ENCODE peak calls at places on chromosomes 16 and 17, in four cellular contexts. X, W, U and I are unnamed samples.
A peak's percentile ranks its signal among the peaks of the same experiment; 100 is the strongest.

GRCh38 chr17:79224476-79224875 is 149.9 kb downstream of the ENGASE start:
- DNase-seq in U (no peak), W (no peak), X (no peak), I (no peak)

GRCh38 chr17:17315142-17315821 is 12.1 kb downstream of the NT5M start:
- DNase-seq in U (no peak), X (no peak), W (no peak), I (no peak)

GRCh38 chr16:78045865-78046581 is 23.7 kb downstream of the CLEC3A start:
- DNase-seq in X (no peak), W (no peak), U (peak; percentile 76), I (peak; percentile 73)

GRCh38 chr17:2054262-2054739 is 602 bp upstream of the HIC1 start:
- DNase-seq in W (no peak), X (no peak), U (peak; percentile 44), I (no peak)

GRCh38 chr17:79092567-79092966 is 17.9 kb downstream of the ENGASE start:
- DNase-seq in U (no peak), X (no peak), W (no peak), I (no peak)

GRCh38 chr17:44916781-44917241 is 1.5 kb upstream of the GFAP start:
- DNase-seq in X (no peak), W (no peak), U (peak; percentile 89), I (peak; percentile 66)

GRCh38 chr16:200388-200787 is 20.1 kb downstream of the HBQ1 start:
- DNase-seq in U (no peak), X (no peak), W (no peak), I (no peak)

GRCh38 chr16:62764572-62764971 is 728.3 kb upstream of the CDH8 start:
- DNase-seq in W (no peak), U (no peak), X (no peak), I (no peak)

GRCh38 chr16:75256059-75256870 is 4.8 kb upstream of the BCAR1 start:
- DNase-seq in X (no peak), U (peak; percentile 56), W (peak; percentile 70), I (peak; percentile 42)

GRCh38 chr17:4533522-4534502 is 21.4 kb downstream of the MYBBP1A start:
- DNase-seq in X (no peak), W (no peak), U (peak; percentile 68), I (peak; percentile 25)

GRCh38 chr16:83402160-83402794 is 405.5 kb upstream of the HSBP1 start:
- DNase-seq in W (no peak), X (no peak), U (no peak), I (no peak)

GRCh38 chr17:50272246-50272645 is 2.0 kb upstream of the TMEM92 start:
- DNase-seq in X (no peak), U (no peak), W (no peak), I (no peak)

GRCh38 chr17:73610331-73610911 is 33.8 kb downstream of the SDK2 start:
- DNase-seq in W (no peak), X (no peak), U (peak; percentile 1), I (no peak)

GRCh38 chr17:39675390-39676082 is 7.3 kb downstream of the PNMT start:
- DNase-seq in X (no peak), U (no peak), W (no peak), I (no peak)

GRCh38 chr16:280005-280421 is 378 bp upstream of the ARHGDIG start:
- DNase-seq in W (no peak), U (no peak), X (no peak), I (no peak)

GRCh38 chr17:57938061-57938502 is 17.1 kb downstream of the CUEDC1 start:
- DNase-seq in U (no peak), W (no peak), X (no peak), I (no peak)

GRCh38 chr17:34163681-34164080 is 91.4 kb upstream of the CCL2 start:
- DNase-seq in W (no peak), X (no peak), U (no peak), I (no peak)

GRCh38 chr17:29215717-29216116 is 30.9 kb upstream of the CRYBA1 start:
- DNase-seq in X (no peak), U (no peak), W (no peak), I (no peak)

GRCh38 chr16:68499011-68499410 is 40.1 kb upstream of the ZFP90 start:
- DNase-seq in U (no peak), X (no peak), W (no peak), I (no peak)

GRCh38 chr17:5798104-5798503 is 213.8 kb upstream of the NLRP1 start:
- DNase-seq in U (no peak), W (no peak), X (no peak), I (no peak)

GRCh38 chr17:63843387-63844292 is 1.2 kb upstream of the SMARCD2 start:
- DNase-seq in W (no peak), U (peak; percentile 75), X (no peak), I (no peak)

GRCh38 chr17:19410875-19411291 is at the start of gene RNF112:
- DNase-seq in X (no peak), W (no peak), U (no peak), I (no peak)

GRCh38 chr17:19533718-19534561 is at the start of gene SLC47A1:
- DNase-seq in X (no peak), U (peak; percentile 35), W (no peak), I (peak; percentile 13)

GRCh38 chr17:17053446-17054379 is 11.5 kb downstream of the MPRIP start:
- DNase-seq in U (peak; percentile 24), X (no peak), W (peak; percentile 48), I (no peak)

GRCh38 chr17:80833952-80834895 is 157.4 kb upstream of the CHMP6 start:
- DNase-seq in X (peak; percentile 47), W (peak; percentile 88), U (peak; percentile 68), I (peak; percentile 31)

GRCh38 chr16:9567674-9568073 is 476.2 kb downstream of the HAPSTR1 start:
- DNase-seq in U (no peak), W (no peak), X (no peak), I (no peak)

GRCh38 chr16:9570521-9570920 is 479.1 kb downstream of the HAPSTR1 start:
- DNase-seq in W (no peak), U (no peak), X (no peak), I (no peak)

DNA sequence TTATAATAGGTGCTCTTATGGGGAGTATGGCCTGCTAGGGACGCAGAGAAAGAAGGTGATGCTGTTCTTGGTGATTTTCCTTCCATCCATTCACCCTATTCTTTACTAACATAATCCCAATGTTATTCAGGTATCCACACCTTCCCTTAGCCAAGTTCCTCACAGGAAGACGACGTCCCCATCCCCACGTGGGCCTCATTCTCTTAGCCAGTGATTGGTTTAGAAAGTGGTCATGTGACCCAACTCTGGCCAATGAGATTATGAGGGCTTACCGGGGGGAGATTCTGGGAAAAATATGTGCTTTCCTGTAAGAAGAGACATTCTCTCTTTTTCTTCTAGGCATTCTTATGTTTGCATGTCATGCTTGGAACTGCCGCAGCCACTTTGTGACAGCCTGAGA is 474.7 kb downstream of the HAPSTR1 start:
- DNase-seq in W (no peak), X (no peak), U (no peak), I (no peak)
- TF ChIP-seq POLR2A in W (no peak), X (no peak), U (no peak), I (no peak)

DNA sequence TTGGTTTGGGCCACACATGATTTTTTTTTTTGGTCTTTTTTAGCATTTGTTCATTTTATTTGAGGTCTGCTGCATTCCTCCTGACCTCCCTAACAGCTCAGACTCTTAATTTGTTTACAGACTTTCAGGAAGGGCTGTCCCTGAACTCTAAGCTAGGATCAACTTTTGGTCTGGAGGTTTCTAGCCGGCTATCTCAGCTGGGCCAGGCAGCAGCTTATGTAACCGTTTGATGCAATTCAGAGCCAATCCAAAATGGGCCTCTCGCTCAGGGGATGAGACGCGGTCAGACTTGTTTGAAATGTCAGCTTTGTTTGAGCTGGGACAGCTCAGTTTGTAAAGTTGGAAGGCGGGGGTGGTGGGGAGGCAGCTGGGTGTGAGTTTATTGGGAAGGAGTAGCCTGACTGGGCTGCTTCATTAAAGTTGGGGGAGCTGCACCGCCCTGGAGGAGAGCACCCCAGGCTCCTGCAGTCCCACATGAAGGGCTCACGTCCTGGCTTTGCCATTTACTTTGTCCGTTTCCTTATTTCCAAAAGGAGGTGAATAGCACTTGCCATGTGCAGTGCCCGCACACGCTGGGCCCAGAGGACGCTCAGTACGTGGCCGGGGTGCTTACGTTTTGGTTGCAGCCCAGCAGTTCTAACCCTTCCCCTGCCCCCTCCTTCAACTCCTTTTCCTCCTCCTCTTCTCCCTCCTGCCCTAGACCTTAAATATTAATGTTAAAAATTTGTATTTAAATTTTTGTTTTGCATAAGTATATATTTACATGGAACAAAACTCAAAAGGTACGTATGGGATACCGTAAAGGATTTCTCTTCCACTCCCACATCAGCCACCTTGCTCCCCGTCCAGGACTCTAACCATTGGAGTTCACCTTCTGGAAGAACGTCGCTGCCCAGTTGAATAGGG is 121.2 kb downstream of the SNX29 start:
- DNase-seq in U (peak; percentile 51), X (no peak), W (no peak), I (no peak)
- H3K4me3 ChIP-seq in U (no peak overlapping the region), X (no peak overlapping the region), W (no peak overlapping the region), I (no peak overlapping the region)

DNA sequence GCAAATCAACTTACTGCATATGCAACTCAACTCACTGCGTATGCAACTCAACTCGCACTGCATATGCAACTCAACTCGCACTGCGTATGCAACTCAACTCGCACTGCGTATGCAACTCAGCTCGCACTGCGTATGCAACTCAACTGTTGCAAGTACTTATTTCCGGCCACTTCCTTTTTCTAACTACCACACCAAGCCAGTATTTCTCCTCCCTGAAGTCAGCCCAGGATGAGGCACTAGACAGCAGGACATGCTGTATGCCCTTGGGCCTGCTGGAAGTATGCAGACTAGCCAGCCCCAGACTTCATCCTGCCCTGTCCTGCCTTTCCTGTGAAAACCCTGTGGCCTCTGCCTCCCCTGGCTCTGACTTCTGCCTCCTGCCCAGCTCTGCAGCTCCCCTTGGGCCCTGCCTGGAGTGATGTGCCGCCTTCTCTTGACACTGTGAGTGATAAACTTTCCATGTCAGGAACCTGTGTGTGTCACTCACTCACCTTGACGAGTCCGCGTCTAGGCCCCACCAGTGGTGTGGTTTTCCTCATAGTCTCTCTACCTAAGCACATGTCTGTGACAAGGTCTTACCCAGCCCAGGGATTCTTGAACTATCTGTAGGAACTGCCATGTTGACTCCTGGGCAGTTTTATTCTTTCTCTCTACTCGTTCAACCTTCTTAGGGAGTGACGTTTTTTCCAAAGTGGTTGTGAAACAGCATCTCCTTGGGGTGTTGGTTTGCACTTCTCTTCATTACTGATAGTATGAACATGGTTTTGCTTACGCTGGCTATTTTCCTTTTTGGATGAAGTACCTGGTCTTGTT is 16.4 kb downstream of the ZNF778 start:
- DNase-seq in X (no peak), W (no peak), U (no peak), I (no peak)
- H3K36me3 ChIP-seq in X (peaks cover 42% of the 10 kb centered on the region), W (peaks cover 51% of the 10 kb centered on the region), U (peaks cover 33% of the 10 kb centered on the region), I (no peaks in the 10 kb centered on the region)

GRCh38 chr17:62100050-62100449 is 35.0 kb upstream of the MED13 start:
- DNase-seq in X (no peak), W (peak; percentile 6), U (no peak), I (no peak)

GRCh38 chr17:62101090-62101489 is 36.0 kb upstream of the MED13 start:
- DNase-seq in W (peak; percentile 4), X (no peak), U (no peak), I (no peak)

GRCh38 chr17:62096401-62096670 is 31.3 kb upstream of the MED13 start:
- DNase-seq in W (no peak), U (no peak), X (no peak), I (no peak)

GRCh38 chr17:62099532-62099931 is 34.5 kb upstream of the MED13 start:
- DNase-seq in W (peak; percentile 9), X (no peak), U (no peak), I (no peak)

DNA sequence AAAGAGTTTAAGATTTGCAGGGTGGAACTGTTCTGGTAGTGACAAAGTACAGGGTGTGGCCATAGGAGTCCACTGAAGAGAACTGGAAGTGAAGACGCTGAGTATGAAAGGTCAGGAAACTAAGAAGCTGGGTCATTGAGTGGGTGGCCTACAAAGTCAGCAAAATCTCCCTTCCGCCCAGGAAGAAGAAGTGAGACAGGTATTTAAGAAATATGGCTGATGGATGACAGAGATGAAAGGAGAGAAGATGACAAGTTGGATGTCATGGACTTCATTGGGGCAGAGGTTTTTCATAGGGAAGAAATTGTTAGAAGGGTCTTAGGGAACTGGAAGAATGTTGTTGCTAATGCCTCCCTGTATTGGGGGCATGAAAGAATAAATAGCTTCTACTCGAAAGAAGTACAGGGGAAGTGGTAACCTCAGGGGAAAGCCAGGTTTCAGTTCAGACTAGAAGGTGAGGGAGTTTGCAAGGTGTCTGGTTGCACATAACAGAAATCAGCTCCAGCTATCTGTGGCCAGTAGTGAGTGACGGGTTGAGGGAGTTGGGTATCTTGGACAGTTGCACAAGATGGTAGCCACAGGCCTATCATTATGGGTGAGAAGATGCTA is 33.6 kb upstream of the MED13 start:
- DNase-seq in X (no peak), W (peak; percentile 6), U (no peak), I (no peak)
- TF ChIP-seq POLR2A in X (no peak), W (no peak), U (no peak), I (no peak)